ENCODE peak calls at places on chromosomes 13 and 19, in ten cellular contexts. E, K, J, Q, N, I, M, W, F and Z are unnamed samples.

GRCh38 chr19:3048190-3048533 is 14.1 kb downstream of the TLE5 start:
- DNase-seq in E (no peak), K (no peak), J (no peak), Q (no peak), N (no peak), I (no peak), M (no peak), W (no peak), F (no peak), Z (no peak)

GRCh38 chr19:2538096-2538757 is 62.3 kb downstream of the GADD45B start:
- DNase-seq in E (no peak), K (no peak), J (no peak), Q (no peak), N (no peak), I (no peak), M (no peak), W (no peak), F (no peak), Z (no peak)

GRCh38 chr13:54852831-54853230 is 1824.2 kb downstream of the OLFM4 start:
- DNase-seq in E (no peak), K (no peak), J (no peak), Q (no peak), N (no peak), I (no peak), M (no peak), W (no peak), F (no peak), Z (no peak)

GRCh38 chr19:3653865-3654513 is 27.4 kb upstream of the CACTIN start:
- DNase-seq in E (no peak), K (no peak), J (no peak), Q (no peak), N (no peak), I (no peak), M (no peak), W (no peak), F (no peak), Z (no peak)

GRCh38 chr19:39410620-39411005 is 1.9 kb upstream of the PLEKHG2 start:
- DNase-seq in E (no peak), K (no peak), J (no peak), Q (no peak), N (no peak), I (no peak), M (no peak), W (no peak), F (no peak), Z (no peak)

GRCh38 chr13:43786766-43787517 is at the start of gene ENOX1:
- DNase-seq in E (peak), K (no peak), J (no peak), Q (peak), N (peak), I (no peak), M (no peak), W (peak), F (peak), Z (no peak)

GRCh38 chr13:111005808-111006494 is 91.1 kb upstream of the ANKRD10 start:
- DNase-seq in E (peak), K (no peak), J (no peak), Q (peak), N (no peak), I (no peak), M (no peak), W (no peak), F (peak), Z (no peak)

GRCh38 chr19:38736413-38737280 is 7.6 kb downstream of the CAPN12 start:
- DNase-seq in E (no peak), K (peak), J (no peak), Q (peak), N (no peak), I (no peak), M (peak), W (peak), F (peak), Z (no peak)

GRCh38 chr19:10290439-10290875 is 705 bp downstream of the ICAM5 start:
- DNase-seq in E (no peak), K (no peak), J (no peak), Q (no peak), N (peak), I (no peak), M (no peak), W (no peak), F (no peak), Z (no peak)

GRCh38 chr19:1154731-1155351 is 19.2 kb downstream of the SBNO2 start:
- DNase-seq in E (peak), K (no peak), J (peak), Q (peak), N (no peak), I (no peak), M (peak), W (peak), F (peak), Z (peak)

GRCh38 chr13:98664047-98664446 is 87.1 kb upstream of the STK24 start:
- DNase-seq in E (no peak), K (no peak), J (peak), Q (no peak), N (peak), I (no peak), M (no peak), W (no peak), F (no peak), Z (no peak)

GRCh38 chr13:89925107-89925506 is 1422.4 kb upstream of the MIR17HG start:
- DNase-seq in E (no peak), K (no peak), J (no peak), Q (no peak), N (no peak), I (no peak), M (peak), W (no peak), F (no peak), Z (no peak)

GRCh38 chr13:110712081-110712848 is 1.2 kb upstream of the ING1 start:
- DNase-seq in E (peak), K (peak), J (no peak), Q (peak), N (peak), I (no peak), M (peak), W (peak), F (peak), Z (peak)

GRCh38 chr13:51761638-51762350 is 42.2 kb downstream of the DHRS12 start:
- DNase-seq in E (no peak), K (no peak), J (no peak), Q (no peak), N (no peak), I (no peak), M (no peak), W (no peak), F (no peak), Z (no peak)

GRCh38 chr13:94620286-94620896 is 18.7 kb downstream of the GPR180 start:
- DNase-seq in E (no peak), K (no peak), J (no peak), Q (no peak), N (no peak), I (no peak), M (no peak), W (no peak), F (no peak), Z (no peak)

GRCh38 chr19:6590458-6591319 is at the start of gene CD70:
- DNase-seq in E (peak), K (no peak), J (no peak), Q (no peak), N (no peak), I (no peak), M (peak), W (no peak), F (peak), Z (no peak)

GRCh38 chr13:41564046-41564445 is 106.7 kb downstream of the RGCC start:
- DNase-seq in E (no peak), K (no peak), J (no peak), Q (no peak), N (no peak), I (no peak), M (no peak), W (no peak), F (no peak), Z (no peak)

GRCh38 chr19:54169149-54169731 is 3.7 kb downstream of the TMC4 start:
- DNase-seq in E (no peak), K (no peak), J (no peak), Q (no peak), N (no peak), I (no peak), M (no peak), W (no peak), F (no peak), Z (no peak)

GRCh38 chr19:53463263-53463662 is 4.3 kb upstream of the ZNF813 start:
- DNase-seq in E (peak), K (no peak), J (no peak), Q (no peak), N (peak), I (no peak), M (no peak), W (peak), F (no peak), Z (no peak)

GRCh38 chr19:39307233-39307821 is 11.1 kb downstream of the IFNL1 start:
- DNase-seq in E (no peak), K (no peak), J (no peak), Q (peak), N (no peak), I (no peak), M (no peak), W (no peak), F (peak), Z (no peak)

GRCh38 chr13:33372251-33372919 is 86.8 kb upstream of the STARD13 start:
- DNase-seq in E (no peak), K (no peak), J (no peak), Q (no peak), N (no peak), I (no peak), M (no peak), W (no peak), F (no peak), Z (no peak)

GRCh38 chr19:32798201-32798600 is 71.4 kb downstream of the SLC7A9 start:
- DNase-seq in E (no peak), K (no peak), J (no peak), Q (no peak), N (no peak), I (no peak), M (no peak), W (no peak), F (no peak), Z (no peak)

GRCh38 chr19:6185093-6185824 is 49.8 kb downstream of the ACSBG2 start:
- DNase-seq in E (no peak), K (no peak), J (no peak), Q (no peak), N (no peak), I (no peak), M (no peak), W (no peak), F (no peak), Z (no peak)